ENCODE peak calls at places on chromosomes 2 and 18, in nine cellular contexts. O is ELR; N is HT1080; Z is activated gamma-delta T cell treated with anti-CD3 and anti-CD28 coated beads, Interleukin-2, amount 50 U/mL, for 16 hours; C is activated CD4-positive, CD25-positive, alpha-beta regulatory T cell; A is RPMI7951; Y is spleen; G is ELF-1; U is activated CD8-positive, alpha-beta memory T cell treated with anti-CD3 and anti-CD28 coated beads, Interleukin-2, amount 10 ng/mL, durations not matched to agents 7 days and 5 days. J is an unnamed sample.

GRCh38 chr2:67394734-67395133 is 2.4 kb upstream of the ETAA1 start:
- DNase-seq in O (peak; percentile 77), N (peak; percentile 67), Z (no peak), C (no peak), A (peak; percentile 56), Y (no peak), G (no peak), U (no peak), J (peak; percentile 53)

GRCh38 chr2:203591642-203592041 is 56.5 kb upstream of the RAPH1 start:
- DNase-seq in O (no peak), N (no peak), Z (no peak), C (no peak), A (no peak), Y (no peak), G (no peak), U (no peak), J (no peak)

GRCh38 chr2:30780776-30781330 is 26.4 kb downstream of the CAPN13 start:
- DNase-seq in O (no peak), N (no peak), Z (no peak), C (no peak), A (no peak), Y (no peak), G (no peak), U (peak; percentile 33), J (no peak)

GRCh38 chr2:241048149-241048948 is 49.9 kb downstream of the SNED1 start:
- DNase-seq in O (no peak), N (no peak), Z (no peak), C (no peak), A (no peak), Y (no peak), G (no peak), U (no peak), J (no peak)

GRCh38 chr18:48800877-48801727 is 149.7 kb downstream of the SMAD7 start:
- DNase-seq in O (no peak), N (no peak), Z (no peak), C (peak; percentile 11), A (peak; percentile 50), Y (peak; percentile 71), G (no peak), U (peak; percentile 39), J (no peak)

GRCh38 chr2:17536416-17536815 is 4.1 kb upstream of the VSNL1 start:
- DNase-seq in O (no peak), N (peak; percentile 51), Z (no peak), C (no peak), A (no peak), Y (no peak), G (no peak), U (no peak), J (no peak)

GRCh38 chr2:227474406-227474805 is 2.5 kb downstream of the AGFG1 start:
- DNase-seq in O (peak; percentile 21), N (no peak), Z (no peak), C (no peak), A (no peak), Y (no peak), G (no peak), U (no peak), J (no peak)

GRCh38 chr2:195721042-195721441 is 64.0 kb downstream of the SLC39A10 start:
- DNase-seq in O (no peak), N (no peak), Z (no peak), C (no peak), A (no peak), Y (no peak), G (no peak), U (no peak), J (no peak)

GRCh38 chr2:50344509-50345106 is 687.3 kb downstream of the NRXN1 start:
- DNase-seq in O (no peak), N (no peak), Z (no peak), C (no peak), A (no peak), Y (no peak), G (peak; percentile 31), U (no peak), J (no peak)

GRCh38 chr18:71114550-71115210 is 825.8 kb downstream of the SOCS6 start:
- DNase-seq in O (no peak), N (no peak), Z (no peak), C (no peak), A (no peak), Y (no peak), G (no peak), U (no peak), J (no peak)

GRCh38 chr2:158990397-158991209 is 22.2 kb downstream of the TANC1 start:
- DNase-seq in O (peak; percentile 98), N (peak; percentile 97), Z (no peak), C (no peak), A (peak; percentile 87), Y (no peak), G (peak; percentile 56), U (no peak), J (peak; percentile 14)

GRCh38 chr2:161116463-161116960 is 43.7 kb upstream of the TANK start:
- DNase-seq in O (no peak), N (no peak), Z (no peak), C (no peak), A (no peak), Y (no peak), G (no peak), U (no peak), J (no peak)

GRCh38 chr2:189783451-189783926 is 650 bp downstream of the ORMDL1 start:
- DNase-seq in O (peak; percentile 64), N (no peak), Z (no peak), C (no peak), A (peak; percentile 53), Y (no peak), G (no peak), U (no peak), J (no peak)

GRCh38 chr2:98455494-98455976 is 10.9 kb downstream of the INPP4A start:
- DNase-seq in O (peak; percentile 40), N (no peak), Z (no peak), C (no peak), A (peak; percentile 64), Y (peak; percentile 74), G (no peak), U (no peak), J (peak; percentile 42)

GRCh38 chr2:99900589-99900988 is 241.8 kb downstream of the AFF3 start:
- DNase-seq in O (no peak), N (no peak), Z (no peak), C (no peak), A (no peak), Y (no peak), G (no peak), U (no peak), J (no peak)

GRCh38 chr2:61694312-61695274 is 156.4 kb upstream of the XPO1 start:
- DNase-seq in O (peak; percentile 96), N (peak; percentile 22), Z (peak; percentile 67), C (peak; percentile 77), A (peak; percentile 87), Y (peak; percentile 99), G (peak; percentile 79), U (peak; percentile 91), J (peak; percentile 78)

GRCh38 chr2:196481323-196481695 is 158.2 kb upstream of the CCDC150 start:
- DNase-seq in O (peak; percentile 91), N (no peak), Z (no peak), C (no peak), A (peak; percentile 97), Y (no peak), G (no peak), U (no peak), J (no peak)

GRCh38 chr2:188425266-188425665 is 133.6 kb downstream of the GULP1 start:
- DNase-seq in O (no peak), N (no peak), Z (no peak), C (no peak), A (no peak), Y (no peak), G (no peak), U (no peak), J (no peak)

GRCh38 chr2:43898134-43898957 is 59.6 kb downstream of the ABCG8 start:
- DNase-seq in O (peak; percentile 14), N (no peak), Z (no peak), C (no peak), A (no peak), Y (no peak), G (peak; percentile 23), U (no peak), J (no peak)

GRCh38 chr2:96574364-96574763 is 37.8 kb downstream of the ARID5A start:
- DNase-seq in O (peak; percentile 8), N (no peak), Z (no peak), C (no peak), A (peak; percentile 9), Y (no peak), G (no peak), U (no peak), J (no peak)

GRCh38 chr2:226890286-226890685 is 54.4 kb downstream of the RHBDD1 start:
- DNase-seq in O (no peak), N (no peak), Z (no peak), C (no peak), A (no peak), Y (no peak), G (no peak), U (no peak), J (no peak)